ENCODE peak calls at places on chromosomes 2 and 18, in nine cellular contexts. W, V, K, C, E, M, R, Q and O are unnamed samples.

GRCh38 chr2:240819404-240820013 is 510 bp downstream of the KIF1A start:
- DNase-seq in K (no peak), M (no peak), W (peak), Q (no peak), E (no peak), R (no peak), C (peak), V (no peak), O (no peak)

GRCh38 chr2:119646149-119646548 is 32.9 kb upstream of the TMEM177 start:
- DNase-seq in R (no peak), W (no peak), Q (no peak), C (no peak), K (no peak), V (no peak), E (no peak), M (no peak), O (no peak)

GRCh38 chr2:46333912-46334311 is 36.7 kb downstream of the EPAS1 start:
- DNase-seq in Q (no peak), W (no peak), K (no peak), C (peak), M (no peak), E (no peak), R (peak), V (peak), O (no peak)

GRCh38 chr2:180742809-180743208 is 237.6 kb upstream of the UBE2E3 start:
- DNase-seq in K (no peak), E (no peak), C (no peak), Q (peak), W (no peak), R (no peak), M (no peak), V (no peak), O (no peak)

GRCh38 chr2:173720310-173720709 is 244.9 kb downstream of the SP3 start:
- DNase-seq in E (no peak), W (no peak), R (no peak), C (no peak), Q (peak), V (no peak), M (no peak), K (no peak), O (no peak)

GRCh38 chr2:216732334-216732733 is 37.0 kb upstream of the IGFBP5 start:
- DNase-seq in V (no peak), W (no peak), M (no peak), K (no peak), R (no peak), C (peak), E (no peak), Q (no peak), O (no peak)

GRCh38 chr18:49041677-49042570 is 91.2 kb upstream of the SMAD7 start:
- DNase-seq in R (no peak), C (peak), M (peak), Q (peak), K (no peak), V (peak), W (peak), E (no peak), O (peak)

GRCh38 chr2:40554665-40555294 is 102.9 kb upstream of the SLC8A1 start:
- DNase-seq in W (peak), M (peak), R (no peak), V (peak), Q (peak), C (peak), K (peak), E (peak), O (no peak)

GRCh38 chr18:56869189-56869777 is 218.1 kb downstream of the WDR7 start:
- DNase-seq in E (no peak), K (no peak), R (peak), Q (peak), M (peak), C (peak), W (peak), V (peak), O (peak)

GRCh38 chr2:44170337-44170736 is 1.7 kb downstream of the PPM1B start:
- DNase-seq in R (no peak), K (no peak), E (no peak), V (peak), M (no peak), C (peak), Q (no peak), W (no peak), O (no peak)

GRCh38 chr2:30232801-30233130 is 1.4 kb downstream of the LBH start:
- DNase-seq in C (peak), M (no peak), W (no peak), V (no peak), K (peak), E (peak), Q (no peak), R (no peak), O (no peak)

GRCh38 chr18:3482258-3482657 is 32.3 kb downstream of the TGIF1 start:
- DNase-seq in C (no peak), Q (no peak), E (no peak), V (no peak), K (no peak), W (no peak), R (no peak), M (no peak), O (no peak)

GRCh38 chr2:110858135-110858737 is 125.9 kb downstream of the ACOXL start:
- DNase-seq in E (no peak), V (peak), R (peak), W (no peak), Q (no peak), C (no peak), M (no peak), K (peak), O (no peak)

GRCh38 chr2:185255566-185255965 is 483.0 kb upstream of the FSIP2 start:
- DNase-seq in C (no peak), R (no peak), K (no peak), V (no peak), E (no peak), Q (no peak), W (no peak), M (no peak), O (no peak)